ENCODE peak calls at places on chromosomes 16 and 17, in nine cellular contexts. E is cardiac fibroblast, Q is AG04449, C is ovary, D is mammary epithelial cell, S is PC-3, W is testis, J is heart left ventricle, G is left ventricle myocardium inferior. A is an unnamed sample.

GRCh38 chr16:57892041-57892440 is 78.9 kb downstream of the CNGB1 start:
- DNase-seq in E (no peak), Q (peak), C (no peak), D (peak), S (no peak), W (no peak), J (no peak), G (no peak), A (peak)

GRCh38 chr17:77352996-77353395 is 212.2 kb downstream of the SEC14L1 start:
- DNase-seq in E (no peak), Q (no peak), C (no peak), D (no peak), S (no peak), W (peak), J (no peak), G (no peak), A (peak)

GRCh38 chr17:35786941-35787432 is 8.5 kb downstream of the MMP28 start:
- DNase-seq in E (no peak), Q (no peak), C (no peak), D (peak), S (peak), W (no peak), J (no peak), G (no peak), A (no peak)

GRCh38 chr16:11632455-11632921 is 35.8 kb upstream of the SNN start:
- DNase-seq in E (peak), Q (peak), C (peak), D (no peak), S (no peak), W (peak), J (peak), G (peak), A (no peak)

GRCh38 chr17:67992541-67993152 is 3.6 kb downstream of the C17orf58 start:
- DNase-seq in E (no peak), Q (no peak), C (no peak), D (peak), S (peak), W (no peak), J (no peak), G (no peak), A (no peak)

GRCh38 chr17:57694051-57694450 is 51.0 kb downstream of the CCDC182 start:
- DNase-seq in E (no peak), Q (no peak), C (no peak), D (no peak), S (no peak), W (no peak), J (no peak), G (no peak), A (peak)

GRCh38 chr17:21301593-21302550 is 17.4 kb downstream of the MAP2K3 start:
- DNase-seq in E (no peak), Q (no peak), C (no peak), D (no peak), S (no peak), W (no peak), J (peak), G (no peak), A (no peak)

GRCh38 chr16:66512589-66513404 is 37.1 kb downstream of the TK2 start:
- DNase-seq in E (peak), Q (no peak), C (no peak), D (no peak), S (peak), W (no peak), J (no peak), G (no peak), A (no peak)

GRCh38 chr17:38415250-38416194 is 12.7 kb upstream of the ARHGAP23 start:
- DNase-seq in E (peak), Q (no peak), C (no peak), D (no peak), S (peak), W (no peak), J (peak), G (no peak), A (peak)

GRCh38 chr17:3956983-3957382 is 7.3 kb downstream of the ATP2A3 start:
- DNase-seq in E (no peak), Q (no peak), C (no peak), D (no peak), S (no peak), W (no peak), J (no peak), G (no peak), A (no peak)

GRCh38 chr16:30473231-30474061 is 904 bp downstream of the ITGAL start:
- DNase-seq in E (no peak), Q (no peak), C (no peak), D (no peak), S (no peak), W (no peak), J (no peak), G (no peak), A (no peak)

GRCh38 chr16:22386976-22387375 is 12.6 kb upstream of the CDR2 start:
- DNase-seq in E (peak), Q (peak), C (no peak), D (no peak), S (peak), W (no peak), J (no peak), G (no peak), A (no peak)

GRCh38 chr17:42068979-42069378 is 18.6 kb upstream of the C17orf113 start:
- DNase-seq in E (no peak), Q (no peak), C (no peak), D (no peak), S (no peak), W (no peak), J (no peak), G (no peak), A (peak)

GRCh38 chr17:7881655-7882054 is 6.9 kb upstream of the CHD3 start:
- DNase-seq in E (peak), Q (no peak), C (no peak), D (no peak), S (no peak), W (peak), J (no peak), G (no peak), A (no peak)
- H3K4me3 ChIP-seq in E (no peak), Q (no peak), C (no peak), D (no peak), S (no peak), W (no peak), J (no peak), G (no peak), A (no peak)

GRCh38 chr17:48530887-48531272 is at the start of gene HOXB1:
- DNase-seq in E (no peak), Q (no peak), C (no peak), D (no peak), S (no peak), W (no peak), J (no peak), G (no peak), A (no peak)
- TF ChIP-seq CTCF in E (no peak), Q (no peak), C (no peak), D (no peak), S (no peak), W (no peak), J (no peak), G (no peak), A (no peak)

DNA sequence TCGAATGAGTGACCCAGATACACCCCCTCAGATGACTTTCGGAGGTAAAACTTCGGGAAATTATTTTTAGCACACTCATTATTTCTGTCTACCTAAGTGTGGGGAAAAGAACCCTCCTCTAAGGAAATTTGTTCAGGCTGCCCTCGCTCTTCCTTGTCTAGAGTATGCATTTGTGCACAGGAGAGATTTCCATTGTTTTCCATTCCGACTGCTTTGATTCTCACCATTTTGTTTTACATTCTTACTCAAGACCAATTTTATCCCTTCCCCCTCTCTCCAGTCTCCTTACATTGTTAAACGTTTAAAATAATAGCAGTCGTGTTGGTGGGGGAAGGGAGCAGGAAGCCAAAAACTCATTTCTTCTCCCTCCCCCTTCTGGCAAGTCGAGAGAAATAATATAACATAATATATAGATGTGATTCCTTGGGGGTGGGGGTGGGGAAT is 1.5 kb upstream of the CHD3 start:
- DNase-seq in E (no peak), Q (no peak), C (no peak), D (no peak), S (no peak), W (no peak), J (no peak), G (no peak), A (no peak)
- H3K4me3 ChIP-seq in E (peak), Q (peak), C (peak), D (peak), S (peak), W (peak), J (peak), G (peak), A (peak)

GRCh38 chr16:85634747-85635544 is 21.8 kb downstream of the GSE1 start:
- DNase-seq in E (no peak), Q (no peak), C (no peak), D (no peak), S (no peak), W (no peak), J (no peak), G (no peak), A (no peak)
- TF ChIP-seq CTCF in E (no peak), Q (no peak), C (no peak), D (peak), S (peak), W (no peak), J (no peak), G (peak), A (peak)

GRCh38 chr17:64778102-64778366 is 115.9 kb upstream of the SMURF2 start:
- DNase-seq in E (no peak), Q (no peak), C (no peak), D (no peak), S (no peak), W (no peak), J (no peak), G (no peak), A (no peak)
- H3K4me3 ChIP-seq in E (peak), Q (no peak), C (peak), D (no peak), S (peak), W (peak), J (no peak), G (peak), A (no peak)

DNA sequence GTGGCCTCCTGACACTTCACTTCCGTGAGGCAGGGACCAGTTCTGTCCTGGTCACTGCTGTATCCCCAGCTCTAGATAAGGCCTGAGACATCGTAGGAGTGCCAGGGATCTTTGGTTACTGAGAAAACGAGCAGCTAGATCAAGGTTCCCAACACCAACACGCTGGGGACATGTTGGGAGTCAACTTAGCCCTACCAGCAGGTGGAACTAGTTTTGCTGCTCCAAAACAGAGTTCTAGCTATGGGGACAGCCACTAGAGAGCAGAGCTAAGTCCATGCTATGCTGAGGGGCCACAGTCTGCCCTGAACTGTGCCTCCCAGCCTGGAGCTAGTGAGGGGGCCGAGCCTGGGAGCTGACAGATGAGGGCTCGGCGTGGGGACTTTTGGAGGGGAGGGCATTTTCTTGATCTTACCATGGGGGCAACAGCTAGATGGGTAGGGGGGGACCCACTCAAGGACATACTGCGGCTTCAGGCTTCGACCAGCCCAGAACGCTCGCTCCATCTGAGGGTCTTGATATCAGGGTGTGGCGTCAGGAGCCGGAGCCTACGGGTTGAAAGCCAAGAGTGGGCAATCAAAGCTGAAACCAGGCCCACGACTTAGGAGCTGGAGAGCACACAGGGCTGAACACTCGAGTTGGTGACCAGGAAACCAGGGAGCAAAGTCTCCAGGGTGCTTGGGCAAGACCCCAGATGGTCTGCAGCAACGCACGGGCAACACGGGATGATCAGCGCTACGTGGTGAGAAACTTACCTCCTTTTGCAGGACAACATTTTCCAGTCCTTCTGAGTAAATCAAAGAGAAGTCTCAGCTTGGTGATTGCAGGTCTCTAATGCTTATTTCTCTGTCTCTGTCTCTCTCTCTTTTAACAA is 13.4 kb downstream of the SNX20 start:
- DNase-seq in E (no peak), Q (no peak), C (no peak), D (no peak), S (no peak), W (no peak), J (no peak), G (no peak), A (no peak)
- TF ChIP-seq CTCF in E (no peak), Q (no peak), C (no peak), D (peak), S (no peak), W (no peak), J (no peak), G (no peak), A (peak)

DNA sequence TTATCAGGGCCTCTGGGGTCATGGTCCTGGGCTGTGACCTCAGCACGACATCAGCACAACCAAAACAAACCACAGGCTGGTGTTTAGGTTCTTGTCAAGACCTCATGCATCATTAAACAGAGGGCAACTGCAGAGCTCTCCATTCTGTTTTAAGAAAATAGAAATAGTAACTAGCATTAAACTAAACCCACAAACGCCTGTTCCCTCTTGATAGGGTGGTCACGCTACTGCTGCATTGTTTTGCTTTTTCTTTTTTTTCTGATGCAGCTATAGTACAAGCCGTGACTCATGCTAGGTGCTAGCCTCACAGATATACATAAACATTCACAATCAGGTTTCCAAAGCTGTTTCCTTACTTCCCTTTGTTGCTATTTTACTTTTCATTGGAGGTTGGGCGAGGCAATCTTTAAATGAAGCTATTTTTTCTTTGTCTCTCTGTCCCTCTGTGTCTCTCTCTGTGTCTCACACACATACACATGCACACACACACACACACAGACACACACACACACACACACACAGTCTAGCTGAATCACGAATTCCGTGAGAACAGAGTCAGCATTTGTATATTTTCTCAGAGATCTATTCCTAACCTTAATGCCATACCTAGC is 310.3 kb downstream of the CDH13 start:
- DNase-seq in E (peak), Q (no peak), C (no peak), D (peak), S (no peak), W (no peak), J (no peak), G (no peak), A (no peak)
- H3K4me3 ChIP-seq in E (no peak), Q (no peak), C (no peak), D (no peak), S (no peak), W (no peak), J (no peak), G (no peak), A (no peak)

GRCh38 chr16:80277182-80277581 is 263.6 kb upstream of the DYNLRB2 start:
- DNase-seq in E (no peak), Q (no peak), C (no peak), D (no peak), S (no peak), W (no peak), J (no peak), G (no peak), A (no peak)
- TF ChIP-seq CTCF in E (no peak), Q (no peak), C (no peak), D (peak), S (no peak), W (no peak), J (no peak), G (no peak), A (no peak)

DNA sequence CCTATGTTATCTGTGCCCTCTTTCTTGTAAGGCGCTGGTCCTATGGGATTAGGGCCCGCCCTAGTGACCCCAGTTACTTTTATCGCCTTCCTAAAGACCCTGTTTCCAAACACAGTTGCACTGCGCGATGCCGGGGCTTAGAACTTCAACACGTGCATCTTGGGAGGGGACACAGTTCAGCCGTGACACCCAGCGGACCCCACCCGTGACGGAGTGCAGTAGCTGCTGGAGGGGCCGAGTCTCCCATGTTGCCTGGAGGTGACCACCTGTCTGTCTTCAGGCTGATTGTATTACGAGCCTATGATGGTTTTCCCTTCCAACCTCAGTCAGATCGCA is 9.4 kb downstream of the BAIAP2 start:
- DNase-seq in E (no peak), Q (no peak), C (no peak), D (no peak), S (no peak), W (no peak), J (no peak), G (no peak), A (no peak)
- H3K4me3 ChIP-seq in E (no peak), Q (no peak), C (no peak), D (no peak), S (no peak), W (no peak), J (no peak), G (peak), A (no peak)